ENCODE peak calls at places on chromosome 6, in four cellular contexts. M is EL, K is Kasumi-1, D is Daoy. S is an unnamed sample.

GRCh38 chr6:63537126-63537958 is 34.9 kb upstream of the LOC128125822 start:
- DNase-seq in M (no peak), K (no peak), D (peak; percentile 11), S (no peak)

GRCh38 chr6:121847806-121848522 is 412.5 kb downstream of the GJA1 start:
- DNase-seq in M (no peak), K (no peak), D (no peak), S (no peak)

GRCh38 chr6:30091577-30092381 is 16.2 kb upstream of the RNF39 start:
- DNase-seq in M (peak; percentile 92), K (no peak), D (peak; percentile 87), S (no peak)

GRCh38 chr6:132972971-132973370 is 158.6 kb downstream of the RPS12 start:
- DNase-seq in M (no peak), K (no peak), D (no peak), S (no peak)

GRCh38 chr6:44858998-44859397 is 469.1 kb upstream of the RUNX2 start:
- DNase-seq in M (no peak), K (no peak), D (no peak), S (no peak)

GRCh38 chr6:167704396-167704801 is 122.3 kb upstream of the AFDN start:
- DNase-seq in M (no peak), K (no peak), D (no peak), S (no peak)

GRCh38 chr6:144737998-144738397 is 452.9 kb downstream of the UTRN start:
- DNase-seq in M (no peak), K (no peak), D (no peak), S (no peak)

GRCh38 chr6:150857062-150857905 is 8.2 kb upstream of the MTHFD1L start:
- DNase-seq in M (peak; percentile 96), K (no peak), D (peak; percentile 83), S (no peak)

GRCh38 chr6:55208469-55208868 is 34.2 kb downstream of the HCRTR2 start:
- DNase-seq in M (no peak), K (no peak), D (no peak), S (no peak)

GRCh38 chr6:78615430-78615904 is 251.9 kb upstream of the IRAK1BP1 start:
- DNase-seq in M (peak; percentile 37), K (no peak), D (no peak), S (no peak)

GRCh38 chr6:16836186-16836981 is 75.1 kb upstream of the ATXN1 start:
- DNase-seq in M (peak; percentile 11), K (no peak), D (no peak), S (no peak)

GRCh38 chr6:40996591-40997247 is 42.3 kb downstream of the UNC5CL start:
- DNase-seq in M (no peak), K (no peak), D (peak; percentile 22), S (peak; percentile 4)

GRCh38 chr6:125872259-125872921 is 81.6 kb downstream of the NCOA7 start:
- DNase-seq in M (peak; percentile 62), K (no peak), D (no peak), S (no peak)

GRCh38 chr6:87702589-87702945 is 534 bp upstream of the AKIRIN2 start:
- DNase-seq in M (peak; percentile 52), K (peak; percentile 91), D (peak; percentile 42), S (peak; percentile 53)